ENCODE peak calls at places on chromosomes 3 and 15, in eight cellular contexts. One of them, this sample, is unnamed.

GRCh38 chr3:6518709-6519345 is 342.1 kb upstream of the GRM7 start:
- DNase-seq in heart left ventricle: no peak
- DNase-seq in GM20000: no peak
- DNase-seq in nephron progenitor cell: no peak
- DNase-seq in BE2C: no peak
- DNase-seq in AG09319: no peak
- DNase-seq in GM12865: no peak
- DNase-seq in endodermal cell: no peak
- DNase-seq in this sample: no peak

GRCh38 chr15:31974855-31975421 is 55.4 kb upstream of the CHRNA7 start:
- DNase-seq in heart left ventricle: no peak
- DNase-seq in GM20000: peak
- DNase-seq in nephron progenitor cell: peak
- DNase-seq in BE2C: peak
- DNase-seq in AG09319: no peak
- DNase-seq in GM12865: peak
- DNase-seq in endodermal cell: peak
- DNase-seq in this sample: no peak

GRCh38 chr15:25717861-25718504 is 145.1 kb downstream of the ATP10A start:
- DNase-seq in heart left ventricle: no peak
- DNase-seq in GM20000: no peak
- DNase-seq in nephron progenitor cell: no peak
- DNase-seq in BE2C: no peak
- DNase-seq in AG09319: no peak
- DNase-seq in GM12865: no peak
- DNase-seq in endodermal cell: peak
- DNase-seq in this sample: no peak

GRCh38 chr15:91338763-91339162 is 238.7 kb downstream of the SV2B start:
- DNase-seq in heart left ventricle: no peak
- DNase-seq in GM20000: no peak
- DNase-seq in nephron progenitor cell: peak
- DNase-seq in BE2C: no peak
- DNase-seq in AG09319: no peak
- DNase-seq in GM12865: peak
- DNase-seq in endodermal cell: peak
- DNase-seq in this sample: no peak

GRCh38 chr3:133927543-133928066 is 31.9 kb upstream of the RAB6B start:
- DNase-seq in heart left ventricle: peak
- DNase-seq in GM20000: peak
- DNase-seq in nephron progenitor cell: peak
- DNase-seq in BE2C: peak
- DNase-seq in AG09319: no peak
- DNase-seq in GM12865: peak
- DNase-seq in endodermal cell: peak
- DNase-seq in this sample: peak

GRCh38 chr3:194871143-194871863 is 185.6 kb downstream of the FAM43A start:
- DNase-seq in heart left ventricle: peak
- DNase-seq in GM20000: peak
- DNase-seq in nephron progenitor cell: peak
- DNase-seq in BE2C: peak
- DNase-seq in AG09319: peak
- DNase-seq in GM12865: peak
- DNase-seq in endodermal cell: peak
- DNase-seq in this sample: peak

GRCh38 chr3:65858749-65859148 is 180.0 kb downstream of the MAGI1 start:
- DNase-seq in heart left ventricle: no peak
- DNase-seq in GM20000: no peak
- DNase-seq in nephron progenitor cell: no peak
- DNase-seq in BE2C: no peak
- DNase-seq in AG09319: no peak
- DNase-seq in GM12865: no peak
- DNase-seq in endodermal cell: no peak
- DNase-seq in this sample: no peak

GRCh38 chr3:33791477-33792166 is 6.8 kb upstream of the PDCD6IP start:
- DNase-seq in heart left ventricle: no peak
- DNase-seq in GM20000: no peak
- DNase-seq in nephron progenitor cell: no peak
- DNase-seq in BE2C: no peak
- DNase-seq in AG09319: no peak
- DNase-seq in GM12865: peak
- DNase-seq in endodermal cell: no peak
- DNase-seq in this sample: no peak

GRCh38 chr15:62474021-62474770 is 309.1 kb upstream of the C2CD4B start:
- DNase-seq in heart left ventricle: no peak
- DNase-seq in GM20000: no peak
- DNase-seq in nephron progenitor cell: no peak
- DNase-seq in BE2C: no peak
- DNase-seq in AG09319: no peak
- DNase-seq in GM12865: no peak
- DNase-seq in endodermal cell: no peak
- DNase-seq in this sample: no peak

GRCh38 chr3:136954980-136955780 is 2.6 kb upstream of the IL20RB start:
- DNase-seq in heart left ventricle: no peak
- DNase-seq in GM20000: no peak
- DNase-seq in nephron progenitor cell: no peak
- DNase-seq in BE2C: no peak
- DNase-seq in AG09319: no peak
- DNase-seq in GM12865: no peak
- DNase-seq in endodermal cell: no peak
- DNase-seq in this sample: no peak

DNA sequence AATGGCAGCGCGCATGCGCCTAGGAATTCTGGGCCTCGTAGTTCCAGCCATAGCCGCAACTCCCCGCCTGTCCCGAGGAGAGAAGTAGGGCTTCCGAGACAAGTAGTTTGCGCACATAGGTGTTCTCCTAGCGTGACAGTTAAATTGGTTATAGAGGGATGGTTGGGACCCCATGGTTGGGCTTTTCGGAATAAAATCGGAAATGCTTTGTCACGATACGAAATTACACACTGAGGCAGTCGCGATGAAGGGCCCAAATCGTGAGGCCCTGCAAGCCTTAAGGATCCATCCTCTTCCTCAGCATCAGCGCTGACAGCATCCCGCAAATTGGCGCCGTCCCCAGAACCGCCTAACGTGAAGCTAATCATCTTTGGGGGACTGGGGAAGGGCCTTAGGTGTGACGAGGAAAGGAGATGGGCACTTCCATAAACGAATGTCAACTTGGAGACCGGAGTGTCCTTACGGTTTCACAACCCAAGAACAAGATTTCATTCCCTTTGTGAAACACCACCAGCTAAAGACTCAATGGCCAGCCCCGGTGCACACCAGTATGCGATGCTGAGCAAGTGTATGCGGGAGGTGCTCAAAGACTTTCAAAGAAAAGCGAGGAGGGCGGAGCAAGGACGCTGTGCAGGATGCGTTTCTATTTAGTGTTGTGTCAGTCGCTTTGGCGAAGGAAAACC is 612 bp upstream of the TTBK2 start:
- DNase-seq in heart left ventricle: peak
- DNase-seq in GM20000: peak
- DNase-seq in nephron progenitor cell: peak
- DNase-seq in BE2C: no peak
- DNase-seq in AG09319: no peak
- DNase-seq in GM12865: peak
- DNase-seq in endodermal cell: no peak
- DNase-seq in this sample: no peak
- TF ChIP-seq CTCF in heart left ventricle: no peak
- TF ChIP-seq CTCF in GM20000: no peak
- TF ChIP-seq CTCF in nephron progenitor cell: no peak
- TF ChIP-seq CTCF in BE2C: no peak
- TF ChIP-seq CTCF in AG09319: no peak
- TF ChIP-seq CTCF in GM12865: no peak
- TF ChIP-seq CTCF in endodermal cell: peak
- TF ChIP-seq CTCF in this sample: no peak

DNA sequence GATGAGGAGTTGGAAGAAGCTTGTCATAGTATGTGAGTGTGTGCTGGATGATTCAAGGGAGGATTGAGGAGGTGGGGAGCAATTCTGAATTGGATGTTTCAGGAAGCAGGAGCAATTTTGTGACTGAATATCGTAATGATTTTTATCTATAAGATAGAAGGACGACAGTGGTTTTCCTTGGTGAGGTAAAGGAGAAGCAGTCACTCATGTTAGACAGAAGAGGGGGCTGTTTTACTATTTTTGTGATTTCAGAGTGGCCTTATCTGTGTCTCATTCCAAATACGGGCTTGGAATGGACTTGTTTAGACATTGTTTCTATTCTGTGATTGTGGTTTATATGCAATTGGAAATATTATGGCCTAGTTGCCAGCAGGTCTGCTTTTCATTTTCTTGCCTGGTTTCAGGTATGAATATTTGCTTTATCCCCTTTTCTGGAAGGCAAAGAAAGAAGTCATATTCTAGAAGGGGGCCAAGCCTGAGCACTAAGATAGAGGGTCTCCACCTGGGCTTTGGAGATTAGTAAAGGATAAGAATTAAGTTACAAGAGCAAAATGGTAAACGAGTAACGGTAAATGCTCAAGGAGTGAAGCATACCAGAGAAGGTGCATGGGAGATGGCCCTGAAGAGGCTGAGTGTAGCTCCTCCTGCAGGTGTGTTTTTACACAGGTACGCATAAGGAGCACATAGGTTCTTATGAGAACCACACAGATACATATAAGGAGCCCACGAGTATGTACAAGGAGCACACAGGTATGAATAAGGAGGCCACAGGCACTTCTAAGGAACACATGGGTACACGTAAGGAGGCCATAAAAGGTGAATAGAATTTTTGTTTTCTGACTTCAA is 124.6 kb upstream of the KCNAB1 start:
- DNase-seq in heart left ventricle: no peak
- DNase-seq in GM20000: no peak
- DNase-seq in nephron progenitor cell: no peak
- DNase-seq in BE2C: no peak
- DNase-seq in AG09319: peak
- DNase-seq in GM12865: peak
- DNase-seq in endodermal cell: no peak
- DNase-seq in this sample: no peak
- TF ChIP-seq CTCF in heart left ventricle: peak
- TF ChIP-seq CTCF in GM20000: peak
- TF ChIP-seq CTCF in nephron progenitor cell: peak
- TF ChIP-seq CTCF in BE2C: peak
- TF ChIP-seq CTCF in AG09319: peak
- TF ChIP-seq CTCF in GM12865: peak
- TF ChIP-seq CTCF in endodermal cell: peak
- TF ChIP-seq CTCF in this sample: peak

GRCh38 chr3:140186421-140186920 is 251.5 kb downstream of the CLSTN2 start:
- DNase-seq in heart left ventricle: no peak
- DNase-seq in GM20000: no peak
- DNase-seq in nephron progenitor cell: no peak
- DNase-seq in BE2C: peak
- DNase-seq in AG09319: peak
- DNase-seq in GM12865: no peak
- DNase-seq in endodermal cell: no peak
- DNase-seq in this sample: no peak

GRCh38 chr3:140187648-140188221 is 252.8 kb downstream of the CLSTN2 start:
- DNase-seq in heart left ventricle: no peak
- DNase-seq in GM20000: no peak
- DNase-seq in nephron progenitor cell: no peak
- DNase-seq in BE2C: no peak
- DNase-seq in AG09319: no peak
- DNase-seq in GM12865: no peak
- DNase-seq in endodermal cell: no peak
- DNase-seq in this sample: no peak

GRCh38 chr3:140187028-140187427 is 252.0 kb downstream of the CLSTN2 start:
- DNase-seq in heart left ventricle: no peak
- DNase-seq in GM20000: no peak
- DNase-seq in nephron progenitor cell: no peak
- DNase-seq in BE2C: peak
- DNase-seq in AG09319: no peak
- DNase-seq in GM12865: no peak
- DNase-seq in endodermal cell: no peak
- DNase-seq in this sample: no peak

GRCh38 chr3:140185375-140185774 is 250.4 kb downstream of the CLSTN2 start:
- DNase-seq in heart left ventricle: no peak
- DNase-seq in GM20000: no peak
- DNase-seq in nephron progenitor cell: no peak
- DNase-seq in BE2C: no peak
- DNase-seq in AG09319: no peak
- DNase-seq in GM12865: no peak
- DNase-seq in endodermal cell: no peak
- DNase-seq in this sample: no peak

GRCh38 chr3:140188285-140188684 is 253.3 kb downstream of the CLSTN2 start:
- DNase-seq in heart left ventricle: no peak
- DNase-seq in GM20000: no peak
- DNase-seq in nephron progenitor cell: no peak
- DNase-seq in BE2C: peak
- DNase-seq in AG09319: no peak
- DNase-seq in GM12865: no peak
- DNase-seq in endodermal cell: no peak
- DNase-seq in this sample: no peak
- TF ChIP-seq CTCF in heart left ventricle: no peak
- TF ChIP-seq CTCF in GM20000: no peak
- TF ChIP-seq CTCF in nephron progenitor cell: no peak
- TF ChIP-seq CTCF in BE2C: no peak
- TF ChIP-seq CTCF in AG09319: no peak
- TF ChIP-seq CTCF in GM12865: no peak
- TF ChIP-seq CTCF in endodermal cell: no peak
- TF ChIP-seq CTCF in this sample: no peak

DNA sequence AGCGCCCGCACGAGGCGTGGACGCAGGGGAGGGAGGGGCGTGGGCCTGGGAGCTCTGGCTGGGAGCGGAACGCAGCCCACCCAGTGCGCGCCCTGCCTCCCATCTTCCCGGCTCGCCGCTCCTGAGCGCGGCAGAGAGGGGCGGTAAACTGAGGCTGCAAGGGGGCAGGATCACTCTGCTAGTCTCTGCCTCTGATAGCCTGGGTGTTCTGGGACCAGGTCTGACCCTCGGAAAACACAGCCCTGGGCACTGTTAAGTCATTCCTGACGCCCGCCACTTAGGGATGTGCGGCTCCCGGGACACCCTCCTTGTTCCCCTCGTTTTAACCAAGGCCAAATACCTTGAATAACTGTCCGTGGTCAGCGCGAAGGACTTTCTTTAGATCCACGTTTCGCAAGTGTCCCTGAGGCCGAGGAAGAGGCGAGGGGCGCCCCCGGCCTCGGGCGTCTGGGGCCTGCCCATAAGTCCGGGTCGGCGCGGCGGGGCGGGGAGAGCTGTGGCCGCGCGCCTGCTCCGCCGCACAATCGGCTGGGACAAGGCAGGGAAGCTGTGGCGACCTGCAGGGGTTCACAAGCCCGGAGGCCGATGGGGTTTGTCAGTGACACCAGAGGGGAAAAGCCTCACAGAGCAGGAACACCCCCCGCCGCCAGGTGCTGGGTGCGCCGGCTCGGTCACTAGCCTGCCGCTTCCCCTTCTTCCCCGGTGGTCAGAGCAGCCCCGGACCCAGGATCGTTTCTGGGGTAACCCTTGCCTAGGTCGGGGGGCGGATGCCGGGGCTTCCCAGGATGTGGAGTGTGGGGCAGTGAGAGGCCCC is 1.5 kb downstream of the ITPKA start:
- DNase-seq in heart left ventricle: peak
- DNase-seq in GM20000: peak
- DNase-seq in nephron progenitor cell: peak
- DNase-seq in BE2C: no peak
- DNase-seq in AG09319: no peak
- DNase-seq in GM12865: peak
- DNase-seq in endodermal cell: peak
- DNase-seq in this sample: no peak
- TF ChIP-seq CTCF in heart left ventricle: no peak
- TF ChIP-seq CTCF in GM20000: no peak
- TF ChIP-seq CTCF in nephron progenitor cell: no peak
- TF ChIP-seq CTCF in BE2C: no peak
- TF ChIP-seq CTCF in AG09319: no peak
- TF ChIP-seq CTCF in GM12865: no peak
- TF ChIP-seq CTCF in endodermal cell: peak
- TF ChIP-seq CTCF in this sample: no peak

This sample was measured in osteocyte.